ENCODE peak calls at places on chromosomes 2 and 18, in nine cellular contexts. O, D, W, N, L, S, Z, I and B are unnamed samples.
A peak's percentile ranks its signal among the peaks of the same experiment; 100 is the strongest.

GRCh38 chr2:19120941-19121750 is 237.3 kb downstream of the OSR1 start:
- DNase-seq in I (no peak), D (peak; percentile 94), W (no peak), L (no peak), N (no peak), O (peak; percentile 26), S (no peak), Z (peak; percentile 7), B (no peak)

GRCh38 chr18:13577091-13577697 is 149.2 kb downstream of the FAM210A start:
- DNase-seq in Z (no peak), O (no peak), S (no peak), W (no peak), I (no peak), D (peak; percentile 62), N (no peak), L (no peak), B (no peak)

GRCh38 chr2:207008105-207008990 is 69.0 kb downstream of the CPO start:
- DNase-seq in W (no peak), S (no peak), O (no peak), N (no peak), Z (no peak), I (no peak), L (no peak), D (peak; percentile 66), B (no peak)

GRCh38 chr2:10478916-10479315 is 30.8 kb upstream of the ODC1 start:
- DNase-seq in W (no peak), L (no peak), S (peak; percentile 60), N (no peak), O (no peak), D (no peak), Z (no peak), I (no peak), B (no peak)

GRCh38 chr2:29314816-29315571 is 199.8 kb downstream of the CLIP4 start:
- DNase-seq in N (peak; percentile 8), I (peak; percentile 10), L (peak; percentile 60), D (no peak), S (no peak), W (peak; percentile 27), Z (no peak), O (no peak), B (no peak)

GRCh38 chr2:101160454-101160853 is 9.3 kb upstream of the TBC1D8 start:
- DNase-seq in W (no peak), I (no peak), S (no peak), Z (no peak), L (no peak), O (no peak), D (peak; percentile 74), N (no peak), B (no peak)

GRCh38 chr2:224449212-224450147 is 47.6 kb upstream of the FAM124B start:
- DNase-seq in D (peak; percentile 33), W (no peak), Z (no peak), O (no peak), S (no peak), I (no peak), L (no peak), N (no peak), B (no peak)

GRCh38 chr2:10123281-10123680 is 742 bp downstream of the RRM2 start:
- DNase-seq in I (no peak), N (no peak), L (no peak), W (no peak), O (no peak), D (no peak), Z (no peak), S (no peak), B (no peak)

GRCh38 chr2:165776013-165776412 is 18.0 kb downstream of the GALNT3 start:
- DNase-seq in O (no peak), I (no peak), L (no peak), S (no peak), N (no peak), W (no peak), Z (no peak), D (no peak), B (no peak)

GRCh38 chr2:28896906-28897305 is 2.4 kb downstream of the WDR43 start:
- DNase-seq in O (no peak), I (no peak), S (no peak), L (no peak), N (no peak), W (no peak), D (peak; percentile 75), Z (no peak), B (no peak)

GRCh38 chr2:86703704-86704370 is 16.3 kb upstream of the RMND5A start:
- DNase-seq in O (peak; percentile 39), L (no peak), Z (no peak), I (no peak), W (no peak), D (peak; percentile 87), S (no peak), N (no peak), B (no peak)

GRCh38 chr2:1446281-1446680 is 33.0 kb downstream of the TPO start:
- DNase-seq in Z (no peak), I (no peak), L (no peak), S (no peak), D (peak; percentile 6), W (no peak), O (no peak), N (no peak), B (no peak)

GRCh38 chr2:138037090-138037489 is 72.8 kb downstream of the HNMT start:
- DNase-seq in N (no peak), O (no peak), Z (no peak), S (no peak), W (no peak), I (no peak), D (no peak), L (no peak), B (no peak)

GRCh38 chr2:112644155-112644932 is 1.4 kb upstream of the SLC20A1 start:
- DNase-seq in N (no peak), O (no peak), S (no peak), D (peak; percentile 47), Z (no peak), W (no peak), I (no peak), L (no peak), B (no peak)

GRCh38 chr18:77110936-77111335 is 21.6 kb downstream of the MBP start:
- DNase-seq in S (no peak), L (no peak), N (no peak), W (no peak), Z (no peak), I (no peak), D (no peak), O (no peak), B (peak; percentile 38)

GRCh38 chr18:5756823-5757222 is 138.5 kb downstream of the TMEM200C start:
- DNase-seq in O (no peak), I (no peak), W (no peak), Z (no peak), L (no peak), N (no peak), S (no peak), D (no peak), B (no peak)

GRCh38 chr2:19576411-19576810 is 218.0 kb upstream of the OSR1 start:
- DNase-seq in D (no peak), O (no peak), Z (no peak), W (no peak), I (no peak), L (no peak), S (no peak), N (no peak), B (no peak)

GRCh38 chr2:2641541-2642410 is 310.7 kb upstream of the MYT1L start:
- DNase-seq in W (no peak), N (no peak), S (no peak), I (no peak), Z (no peak), D (no peak), O (no peak), L (no peak), B (no peak)

GRCh38 chr2:23940262-23940975 is at the start of gene UBXN2A:
- DNase-seq in I (peak; percentile 50), N (peak; percentile 61), L (peak; percentile 63), S (peak; percentile 90), W (peak; percentile 67), Z (peak; percentile 62), O (peak; percentile 79), D (peak; percentile 81), B (peak; percentile 90)

GRCh38 chr18:35174093-35174731 is 66.6 kb upstream of the ZNF397 start:
- DNase-seq in W (no peak), N (no peak), L (no peak), Z (no peak), O (no peak), D (no peak), I (no peak), S (no peak), B (no peak)